ENCODE peak calls at places on chromosomes 12 and 14, in six cellular contexts. I, F, K, H, B and V are unnamed samples.
A peak's percentile ranks its signal among the peaks of the same experiment; 100 is the strongest.

GRCh38 chr12:65845751-65846537 is 21.7 kb downstream of the HMGA2 start:
- DNase-seq in H (no peak), B (no peak), F (peak; percentile 73), K (peak; percentile 25), I (no peak), V (no peak)

GRCh38 chr14:33842299-33842698 is 108.6 kb downstream of the EGLN3 start:
- DNase-seq in I (no peak), K (no peak), B (peak; percentile 14), F (no peak), H (peak; percentile 49), V (peak; percentile 72)

GRCh38 chr12:55955800-55956508 is 9.9 kb downstream of the PMEL start:
- DNase-seq in K (peak; percentile 81), H (no peak), I (peak; percentile 8), F (no peak), B (peak; percentile 86), V (peak; percentile 73)

GRCh38 chr14:94181835-94182234 is 7.7 kb downstream of the PPP4R4 start:
- DNase-seq in I (no peak), K (no peak), B (no peak), F (no peak), H (no peak), V (no peak)

GRCh38 chr14:96039633-96040311 is 610 bp downstream of the C14orf132 start:
- DNase-seq in F (peak; percentile 44), B (peak; percentile 64), H (no peak), K (peak; percentile 21), I (no peak), V (no peak)

GRCh38 chr12:92502417-92503028 is 200.3 kb upstream of the PLEKHG7 start:
- DNase-seq in K (no peak), F (no peak), H (no peak), B (no peak), I (no peak), V (no peak)

GRCh38 chr14:81440041-81440440 is 39.9 kb upstream of the STON2 start:
- DNase-seq in B (no peak), F (no peak), H (no peak), I (no peak), K (no peak), V (no peak)

GRCh38 chr12:43113153-43113552 is 438.9 kb downstream of the ADAMTS20 start:
- DNase-seq in B (peak; percentile 84), F (no peak), K (peak; percentile 53), H (no peak), I (no peak), V (no peak)